ENCODE peak calls at places on chromosomes 11 and 22, in four cellular contexts. Y is fibroblast of the aortic adventitia, J is epithelial cell of esophagus, U is amniotic stem cell. K is an unnamed sample.

GRCh38 chr11:110491577-110492352 is 62.0 kb downstream of the FDX1 start:
- DNase-seq in U (no peak), Y (peak), J (no peak), K (no peak)

GRCh38 chr22:32736746-32737145 is 64.8 kb upstream of the TIMP3 start:
- DNase-seq in J (no peak), U (no peak), Y (no peak), K (no peak)

GRCh38 chr11:71309611-71310010 is 57.2 kb upstream of the SHANK2 start:
- DNase-seq in Y (no peak), U (no peak), J (no peak), K (no peak)

GRCh38 chr11:116595305-116595880 is 177.4 kb downstream of the BUD13 start:
- DNase-seq in Y (no peak), U (no peak), J (no peak), K (no peak)

GRCh38 chr11:72930011-72930410 is 115.8 kb downstream of the ATG16L2 start:
- DNase-seq in Y (peak), U (no peak), J (peak), K (no peak)

GRCh38 chr11:128246364-128247234 is 340.8 kb downstream of the ETS1 start:
- DNase-seq in U (no peak), J (no peak), Y (peak), K (no peak)

GRCh38 chr11:117197516-117198456 is 1.4 kb upstream of the TAGLN start:
- DNase-seq in U (no peak), Y (no peak), J (peak), K (no peak)

GRCh38 chr22:40637181-40638150 is 947 bp upstream of the MRTFA start:
- DNase-seq in J (peak), Y (no peak), U (peak), K (no peak)

GRCh38 chr11:57638811-57639320 is 10.8 kb downstream of the YPEL4 start:
- DNase-seq in Y (peak), J (no peak), U (no peak), K (no peak)

GRCh38 chr11:31509412-31510345 is at the start of the genes ELP4 and IMMP1L:
- DNase-seq in U (peak), J (peak), Y (peak), K (peak)

GRCh38 chr22:29813563-29813962 is 24.5 kb downstream of the ASCC2 start:
- DNase-seq in Y (no peak), J (no peak), U (no peak), K (no peak)

GRCh38 chr11:83127309-83127636 is 29.7 kb upstream of the PCF11 start:
- DNase-seq in U (no peak), Y (no peak), J (peak), K (no peak)

GRCh38 chr11:10818594-10818993 is 9.9 kb upstream of the EIF4G2 start:
- DNase-seq in J (peak), U (peak), Y (no peak), K (peak)

GRCh38 chr11:74685905-74686304 is 45.3 kb downstream of the CHRDL2 start:
- DNase-seq in J (no peak), Y (no peak), U (no peak), K (no peak)

GRCh38 chr11:69418576-69419296 is 62.7 kb upstream of the LINC01488 start:
- DNase-seq in U (no peak), Y (no peak), J (no peak), K (no peak)

GRCh38 chr22:29755889-29756288 is 10.9 kb downstream of the ZMAT5 start:
- DNase-seq in J (no peak), U (no peak), Y (no peak), K (no peak)

GRCh38 chr11:65862191-65862735 is 2.0 kb downstream of the MUS81 start:
- DNase-seq in U (no peak), Y (no peak), J (no peak), K (no peak)

GRCh38 chr22:31970490-31971444 is 26.4 kb downstream of the YWHAH start:
- DNase-seq in Y (peak), J (peak), U (peak), K (peak)

GRCh38 chr11:74839971-74840370 is 91.3 kb downstream of the RNF169 start:
- DNase-seq in Y (no peak), U (no peak), J (no peak), K (no peak)

GRCh38 chr11:67053896-67054850 is 2.5 kb upstream of the RHOD start:
- DNase-seq in Y (peak), U (no peak), J (peak), K (peak)

GRCh38 chr11:115390441-115390840 is 113.8 kb downstream of the CADM1 start:
- DNase-seq in Y (no peak), J (no peak), U (no peak), K (no peak)

GRCh38 chr11:81246937-81247336 is 1486.7 kb downstream of the FAM181B start:
- DNase-seq in Y (no peak), U (no peak), J (no peak), K (no peak)

GRCh38 chr22:35570686-35571194 is 30.1 kb downstream of the RASD2 start:
- DNase-seq in U (no peak), J (no peak), Y (no peak), K (no peak)

GRCh38 chr11:102974552-102975280 is 19.2 kb upstream of the MMP13 start:
- DNase-seq in U (no peak), J (peak), Y (peak), K (peak)

GRCh38 chr11:94740975-94741707 is 27.0 kb upstream of the AMOTL1 start:
- DNase-seq in Y (peak), J (peak), U (peak), K (peak)

GRCh38 chr11:35980646-35981402 is 37.0 kb downstream of the LDLRAD3 start:
- DNase-seq in J (no peak), Y (no peak), U (no peak), K (no peak)

GRCh38 chr22:35687461-35687860 is 30.2 kb upstream of the APOL5 start:
- DNase-seq in J (no peak), U (no peak), Y (no peak), K (no peak)

GRCh38 chr22:30324008-30324730 is 2.6 kb downstream of the TBC1D10A start:
- DNase-seq in U (no peak), Y (peak), J (no peak), K (no peak)

GRCh38 chr11:101866619-101867491 is 48.0 kb upstream of the CEP126 start:
- DNase-seq in U (no peak), Y (peak), J (peak), K (peak)

GRCh38 chr11:3218483-3219280 is at the start of gene MRGPRG:
- DNase-seq in U (no peak), Y (no peak), J (no peak), K (no peak)

GRCh38 chr11:20647976-20648565 is 21.3 kb upstream of the NELL1 start:
- DNase-seq in J (peak), U (peak), Y (peak), K (peak)

GRCh38 chr11:31397239-31397834 is 27.7 kb downstream of the DNAJC24 start:
- DNase-seq in Y (peak), J (peak), U (peak), K (peak)

GRCh38 chr11:132137981-132138313 is 767.5 kb downstream of the NTM start:
- DNase-seq in Y (no peak), J (no peak), U (no peak), K (no peak)

GRCh38 chr22:43484227-43484626 is 72.4 kb downstream of the MPPED1 start:
- DNase-seq in U (no peak), J (no peak), Y (no peak), K (no peak)

GRCh38 chr11:47143322-47143721 is 33.4 kb downstream of the ARFGAP2 start:
- DNase-seq in U (peak), Y (peak), J (peak), K (peak)

GRCh38 chr22:24302591-24302990 is 32.0 kb downstream of the SPECC1L start:
- DNase-seq in Y (no peak), U (no peak), J (no peak), K (no peak)

GRCh38 chr22:20267441-20268288 is 453 bp downstream of the RTN4R start:
- DNase-seq in J (peak), U (no peak), Y (no peak), K (no peak)